ENCODE peak calls at places on chromosomes 13 and 19, in eight cellular contexts. One of them, this sample, is unnamed.

GRCh38 chr19:31397308-31397707 is 48.1 kb upstream of the TSHZ3 start:
- DNase-seq in body of pancreas: no peak
- DNase-seq in fibroblast of villous mesenchyme: no peak
- DNase-seq in adrenal gland: no peak
- DNase-seq in heart left ventricle: no peak
- DNase-seq in IMR-90: no peak
- DNase-seq in neural progenitor cell: no peak
- DNase-seq in AG10803: no peak
- DNase-seq in this sample: no peak

GRCh38 chr19:1133471-1133929 is 29.7 kb downstream of the GPX4 start:
- DNase-seq in adrenal gland: peak
- DNase-seq in fibroblast of villous mesenchyme: peak
- DNase-seq in heart left ventricle: no peak
- DNase-seq in IMR-90: no peak
- DNase-seq in neural progenitor cell: no peak
- DNase-seq in AG10803: no peak
- DNase-seq in body of pancreas: no peak
- DNase-seq in this sample: no peak

GRCh38 chr19:435056-435706 is 25.7 kb downstream of the SHC2 start:
- DNase-seq in body of pancreas: no peak
- DNase-seq in fibroblast of villous mesenchyme: no peak
- DNase-seq in adrenal gland: no peak
- DNase-seq in heart left ventricle: no peak
- DNase-seq in IMR-90: no peak
- DNase-seq in neural progenitor cell: no peak
- DNase-seq in AG10803: no peak
- DNase-seq in this sample: no peak

GRCh38 chr13:77028202-77028601 is 1.2 kb upstream of the FBXL3 start:
- DNase-seq in fibroblast of villous mesenchyme: no peak
- DNase-seq in IMR-90: no peak
- DNase-seq in AG10803: peak
- DNase-seq in heart left ventricle: peak
- DNase-seq in neural progenitor cell: no peak
- DNase-seq in adrenal gland: no peak
- DNase-seq in body of pancreas: no peak
- DNase-seq in this sample: peak

GRCh38 chr19:34556500-34556899 is 74.9 kb downstream of the WTIP start:
- DNase-seq in IMR-90: no peak
- DNase-seq in fibroblast of villous mesenchyme: peak
- DNase-seq in adrenal gland: no peak
- DNase-seq in body of pancreas: peak
- DNase-seq in AG10803: peak
- DNase-seq in heart left ventricle: no peak
- DNase-seq in neural progenitor cell: peak
- DNase-seq in this sample: no peak

GRCh38 chr19:58305065-58305931 is at the start of gene ERVK3-1:
- DNase-seq in AG10803: peak
- DNase-seq in IMR-90: peak
- DNase-seq in heart left ventricle: peak
- DNase-seq in body of pancreas: peak
- DNase-seq in neural progenitor cell: peak
- DNase-seq in fibroblast of villous mesenchyme: peak
- DNase-seq in adrenal gland: peak
- DNase-seq in this sample: peak

GRCh38 chr19:54341295-54341694 is 2.3 kb upstream of the LILRA4 start:
- DNase-seq in IMR-90: no peak
- DNase-seq in neural progenitor cell: no peak
- DNase-seq in body of pancreas: no peak
- DNase-seq in AG10803: no peak
- DNase-seq in heart left ventricle: no peak
- DNase-seq in adrenal gland: no peak
- DNase-seq in fibroblast of villous mesenchyme: no peak
- DNase-seq in this sample: no peak

GRCh38 chr19:602391-603301 is 13.0 kb downstream of the HCN2 start:
- DNase-seq in heart left ventricle: no peak
- DNase-seq in adrenal gland: no peak
- DNase-seq in IMR-90: no peak
- DNase-seq in body of pancreas: no peak
- DNase-seq in neural progenitor cell: no peak
- DNase-seq in fibroblast of villous mesenchyme: no peak
- DNase-seq in AG10803: no peak
- DNase-seq in this sample: no peak

GRCh38 chr13:106570354-106570822 is 2.5 kb upstream of the ARGLU1 start:
- DNase-seq in IMR-90: peak
- DNase-seq in body of pancreas: peak
- DNase-seq in AG10803: peak
- DNase-seq in fibroblast of villous mesenchyme: peak
- DNase-seq in neural progenitor cell: peak
- DNase-seq in adrenal gland: peak
- DNase-seq in heart left ventricle: no peak
- DNase-seq in this sample: no peak

GRCh38 chr13:53189162-53189561 is 160.5 kb downstream of the OLFM4 start:
- DNase-seq in adrenal gland: no peak
- DNase-seq in fibroblast of villous mesenchyme: no peak
- DNase-seq in heart left ventricle: no peak
- DNase-seq in IMR-90: no peak
- DNase-seq in AG10803: no peak
- DNase-seq in body of pancreas: no peak
- DNase-seq in neural progenitor cell: no peak
- DNase-seq in this sample: no peak
- TF ChIP-seq CTCF in adrenal gland: no peak
- TF ChIP-seq CTCF in fibroblast of villous mesenchyme: no peak
- TF ChIP-seq CTCF in heart left ventricle: no peak
- TF ChIP-seq CTCF in IMR-90: no peak
- TF ChIP-seq CTCF in AG10803: no peak
- TF ChIP-seq CTCF in body of pancreas: peak
- TF ChIP-seq CTCF in neural progenitor cell: peak
- TF ChIP-seq CTCF in this sample: no peak

GRCh38 chr19:42124386-42124901 is 7.8 kb downstream of the POU2F2 start:
- DNase-seq in neural progenitor cell: no peak
- DNase-seq in heart left ventricle: no peak
- DNase-seq in body of pancreas: no peak
- DNase-seq in adrenal gland: no peak
- DNase-seq in AG10803: no peak
- DNase-seq in fibroblast of villous mesenchyme: no peak
- DNase-seq in IMR-90: no peak
- DNase-seq in this sample: no peak

GRCh38 chr19:42123765-42124164 is 8.5 kb downstream of the POU2F2 start:
- DNase-seq in neural progenitor cell: no peak
- DNase-seq in body of pancreas: no peak
- DNase-seq in IMR-90: no peak
- DNase-seq in heart left ventricle: no peak
- DNase-seq in AG10803: no peak
- DNase-seq in fibroblast of villous mesenchyme: no peak
- DNase-seq in adrenal gland: no peak
- DNase-seq in this sample: no peak

GRCh38 chr19:42121666-42122069 is 10.6 kb downstream of the POU2F2 start:
- DNase-seq in AG10803: peak
- DNase-seq in heart left ventricle: peak
- DNase-seq in neural progenitor cell: no peak
- DNase-seq in IMR-90: peak
- DNase-seq in adrenal gland: peak
- DNase-seq in body of pancreas: no peak
- DNase-seq in fibroblast of villous mesenchyme: peak
- DNase-seq in this sample: peak

GRCh38 chr19:42121036-42121621 is 11.1 kb downstream of the POU2F2 start:
- DNase-seq in AG10803: no peak
- DNase-seq in adrenal gland: no peak
- DNase-seq in heart left ventricle: no peak
- DNase-seq in fibroblast of villous mesenchyme: no peak
- DNase-seq in body of pancreas: no peak
- DNase-seq in neural progenitor cell: no peak
- DNase-seq in IMR-90: no peak
- DNase-seq in this sample: no peak

DNA sequence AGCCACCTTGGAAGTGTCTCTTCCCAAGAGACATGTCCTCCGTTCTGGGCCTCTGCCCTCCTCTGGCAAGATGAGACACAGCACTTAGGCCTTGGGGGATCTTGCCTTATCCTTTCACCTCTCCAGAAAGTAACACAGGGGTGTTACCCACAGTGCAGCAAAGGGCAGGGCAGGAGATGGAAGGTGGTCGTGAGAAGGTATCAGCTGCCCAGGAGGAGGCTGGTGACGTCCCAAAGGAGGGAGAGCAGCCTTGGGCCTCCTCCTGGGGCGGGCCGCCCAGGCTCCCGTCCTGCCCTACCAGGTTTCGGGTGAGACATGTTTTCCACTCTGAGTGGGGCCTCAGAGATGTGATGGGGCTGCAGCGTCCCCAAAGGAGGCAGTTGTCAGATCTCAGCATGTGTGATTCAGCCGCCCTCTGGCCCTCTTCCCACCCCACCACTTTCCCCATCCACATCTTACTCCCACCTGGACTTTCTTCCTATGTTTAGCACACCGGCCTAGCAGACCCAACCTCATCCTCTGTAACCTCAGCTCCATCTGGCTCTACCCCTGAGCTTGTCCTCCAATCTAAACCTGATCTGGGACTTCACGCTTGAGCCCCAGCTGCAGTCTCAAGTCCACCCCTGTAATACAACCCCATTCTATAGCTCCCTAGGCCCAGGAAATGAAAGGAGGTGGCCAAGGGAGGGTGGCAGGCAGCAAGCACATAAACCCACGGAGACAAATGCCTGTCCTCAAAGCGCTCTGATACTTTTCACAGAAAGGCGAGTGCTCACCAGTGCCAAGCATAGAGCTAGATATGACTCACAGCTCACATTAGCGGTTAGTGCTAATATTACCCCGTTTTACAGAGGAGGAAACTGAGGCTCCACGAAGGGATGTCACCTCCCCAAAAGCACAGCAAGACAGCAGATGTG is 9.3 kb downstream of the POU2F2 start:
- DNase-seq in IMR-90: no peak
- DNase-seq in body of pancreas: no peak
- DNase-seq in heart left ventricle: no peak
- DNase-seq in neural progenitor cell: no peak
- DNase-seq in AG10803: no peak
- DNase-seq in adrenal gland: no peak
- DNase-seq in fibroblast of villous mesenchyme: no peak
- DNase-seq in this sample: no peak
- H3K4me3 ChIP-seq in IMR-90: no peak
- H3K4me3 ChIP-seq in body of pancreas: no peak
- H3K4me3 ChIP-seq in heart left ventricle: no peak
- H3K4me3 ChIP-seq in neural progenitor cell: no peak
- H3K4me3 ChIP-seq in AG10803: no peak
- H3K4me3 ChIP-seq in adrenal gland: no peak
- H3K4me3 ChIP-seq in fibroblast of villous mesenchyme: no peak
- H3K4me3 ChIP-seq in this sample: no peak

GRCh38 chr19:38514812-38515633 is 81.5 kb downstream of the RYR1 start:
- DNase-seq in IMR-90: peak
- DNase-seq in neural progenitor cell: peak
- DNase-seq in adrenal gland: peak
- DNase-seq in fibroblast of villous mesenchyme: peak
- DNase-seq in heart left ventricle: peak
- DNase-seq in body of pancreas: peak
- DNase-seq in AG10803: peak
- DNase-seq in this sample: peak

GRCh38 chr19:38512277-38512676 is 78.8 kb downstream of the RYR1 start:
- DNase-seq in body of pancreas: no peak
- DNase-seq in fibroblast of villous mesenchyme: no peak
- DNase-seq in IMR-90: no peak
- DNase-seq in adrenal gland: no peak
- DNase-seq in AG10803: no peak
- DNase-seq in neural progenitor cell: no peak
- DNase-seq in heart left ventricle: no peak
- DNase-seq in this sample: no peak

GRCh38 chr19:38511074-38511708 is 77.7 kb downstream of the RYR1 start:
- DNase-seq in AG10803: no peak
- DNase-seq in neural progenitor cell: no peak
- DNase-seq in heart left ventricle: no peak
- DNase-seq in body of pancreas: no peak
- DNase-seq in adrenal gland: no peak
- DNase-seq in IMR-90: no peak
- DNase-seq in fibroblast of villous mesenchyme: no peak
- DNase-seq in this sample: no peak

GRCh38 chr19:38515906-38516305 is 82.4 kb downstream of the RYR1 start:
- DNase-seq in fibroblast of villous mesenchyme: no peak
- DNase-seq in neural progenitor cell: no peak
- DNase-seq in AG10803: no peak
- DNase-seq in heart left ventricle: no peak
- DNase-seq in IMR-90: no peak
- DNase-seq in adrenal gland: no peak
- DNase-seq in body of pancreas: no peak
- DNase-seq in this sample: no peak

DNA sequence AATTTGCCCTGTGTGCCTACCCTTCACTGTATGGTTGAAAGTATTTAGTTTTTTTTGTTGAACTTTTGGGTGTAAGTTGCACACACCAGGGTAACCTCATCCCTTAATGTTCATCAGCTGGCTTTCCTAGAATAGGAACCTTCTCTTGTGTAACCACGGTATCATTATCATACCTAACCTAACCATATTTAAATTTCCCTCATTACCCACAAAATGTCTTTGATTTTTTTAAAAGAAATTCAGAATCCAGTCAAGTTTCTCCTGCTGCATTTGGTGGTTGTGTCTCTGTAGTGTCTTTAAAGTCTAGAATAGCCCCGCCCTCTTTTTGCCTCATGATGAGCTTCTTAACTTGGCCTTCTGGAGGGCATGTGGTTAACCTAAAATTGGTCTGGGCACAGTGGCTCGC is 80.3 kb downstream of the RYR1 start:
- DNase-seq in heart left ventricle: no peak
- DNase-seq in adrenal gland: no peak
- DNase-seq in AG10803: no peak
- DNase-seq in neural progenitor cell: no peak
- DNase-seq in fibroblast of villous mesenchyme: no peak
- DNase-seq in body of pancreas: no peak
- DNase-seq in IMR-90: no peak
- DNase-seq in this sample: no peak
- TF ChIP-seq CTCF in heart left ventricle: no peak
- TF ChIP-seq CTCF in adrenal gland: no peak
- TF ChIP-seq CTCF in AG10803: no peak
- TF ChIP-seq CTCF in neural progenitor cell: no peak
- TF ChIP-seq CTCF in fibroblast of villous mesenchyme: no peak
- TF ChIP-seq CTCF in body of pancreas: no peak
- TF ChIP-seq CTCF in IMR-90: no peak
- TF ChIP-seq CTCF in this sample: no peak

DNA sequence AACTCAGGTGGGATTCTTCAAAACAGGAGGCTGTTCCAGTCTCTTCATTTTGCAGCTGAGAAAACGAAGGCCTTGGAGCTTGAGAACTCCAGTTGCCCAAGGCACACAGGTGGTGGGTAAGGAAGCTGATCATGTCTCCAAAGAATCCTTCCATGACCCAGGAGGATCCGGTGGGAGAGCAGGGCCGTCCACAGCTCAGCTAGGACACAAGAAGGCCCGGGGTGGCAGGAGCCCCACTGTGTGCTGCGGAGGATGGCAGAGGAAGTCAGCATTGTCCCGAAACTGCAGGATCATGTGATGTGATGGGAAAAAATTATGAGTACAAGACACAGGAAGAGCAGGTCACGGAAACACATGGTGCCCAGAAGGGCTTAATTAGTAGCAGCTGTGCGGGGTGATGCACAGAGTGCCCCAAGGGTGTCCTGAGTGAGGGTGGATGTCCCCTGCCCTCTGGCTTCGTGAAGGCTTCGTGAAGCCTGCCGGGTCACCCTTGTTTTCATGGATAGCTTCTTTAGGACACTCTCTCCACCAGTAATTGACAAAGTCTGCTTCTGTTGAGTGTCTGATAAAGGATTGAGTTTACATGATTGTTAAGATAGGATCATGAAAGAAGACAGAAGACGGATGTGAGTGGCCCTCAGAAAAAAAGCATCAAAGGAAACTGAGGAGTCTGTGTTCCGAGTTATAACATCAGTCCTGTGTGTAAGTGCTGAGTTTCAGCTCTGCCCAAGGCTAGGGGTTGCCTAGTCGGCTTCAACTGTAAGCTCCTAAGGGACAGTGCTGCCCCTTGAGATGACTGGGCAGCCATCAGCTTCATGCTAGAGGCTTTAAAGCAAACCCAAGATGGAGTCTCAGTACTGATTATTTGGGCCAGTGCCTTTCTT is 33.8 kb upstream of the SACS start:
- DNase-seq in neural progenitor cell: peak
- DNase-seq in body of pancreas: no peak
- DNase-seq in IMR-90: peak
- DNase-seq in heart left ventricle: peak
- DNase-seq in fibroblast of villous mesenchyme: peak
- DNase-seq in adrenal gland: no peak
- DNase-seq in AG10803: peak
- DNase-seq in this sample: no peak
- H3K4me3 ChIP-seq in neural progenitor cell: no peak
- H3K4me3 ChIP-seq in body of pancreas: no peak
- H3K4me3 ChIP-seq in IMR-90: no peak
- H3K4me3 ChIP-seq in heart left ventricle: peak
- H3K4me3 ChIP-seq in fibroblast of villous mesenchyme: no peak
- H3K4me3 ChIP-seq in adrenal gland: no peak
- H3K4me3 ChIP-seq in AG10803: peak
- H3K4me3 ChIP-seq in this sample: no peak